ENCODE peak calls at places on chromosomes 11 and 22, in eight cellular contexts. R is cardiac muscle cell, E is ovary, S is retinal pigment epithelial cell, O is tibial nerve, J is fibroblast of lung, H is AG09309, D is right lobe of liver. W is an unnamed sample.

GRCh38 chr11:67117667-67118058 is 1.4 kb upstream of the KDM2A start:
- DNase-seq in R (no peak), E (peak), S (no peak), O (no peak), J (no peak), H (no peak), D (peak), W (peak)

GRCh38 chr11:128095459-128096096 is 491.8 kb downstream of the ETS1 start:
- DNase-seq in R (no peak), E (no peak), S (peak), O (no peak), J (peak), H (peak), D (no peak), W (no peak)

GRCh38 chr11:44611088-44611487 is 45.6 kb downstream of the CD82 start:
- DNase-seq in R (no peak), E (no peak), S (no peak), O (no peak), J (no peak), H (no peak), D (no peak), W (no peak)

GRCh38 chr11:120180571-120181445 is 30.0 kb upstream of the OAF start:
- DNase-seq in R (no peak), E (peak), S (peak), O (no peak), J (peak), H (no peak), D (peak), W (no peak)

GRCh38 chr22:27892811-27893210 is 26.2 kb downstream of the PITPNB start:
- DNase-seq in R (no peak), E (no peak), S (no peak), O (no peak), J (no peak), H (no peak), D (peak), W (no peak)

GRCh38 chr22:37943471-37944198 is 9.8 kb downstream of the C22orf23 start:
- DNase-seq in R (no peak), E (no peak), S (no peak), O (no peak), J (no peak), H (no peak), D (no peak), W (no peak)

GRCh38 chr11:131889760-131890620 is 519.6 kb downstream of the NTM start:
- DNase-seq in R (peak), E (no peak), S (no peak), O (no peak), J (peak), H (no peak), D (no peak), W (no peak)

GRCh38 chr11:1873048-1873812 is 18.5 kb downstream of the PRR33 start:
- DNase-seq in R (no peak), E (no peak), S (peak), O (no peak), J (peak), H (no peak), D (no peak), W (peak)

GRCh38 chr11:116539211-116539610 is 233.6 kb downstream of the BUD13 start:
- DNase-seq in R (no peak), E (no peak), S (no peak), O (no peak), J (no peak), H (no peak), D (peak), W (no peak)

GRCh38 chr11:94128746-94129504 is at the start of gene PANX1:
- DNase-seq in R (peak), E (peak), S (peak), O (peak), J (peak), H (no peak), D (peak), W (peak)

GRCh38 chr22:26763633-26764295 is 106.4 kb downstream of the MIAT start:
- DNase-seq in R (no peak), E (peak), S (peak), O (no peak), J (peak), H (peak), D (no peak), W (no peak)

GRCh38 chr11:75190652-75191329 is 39.9 kb downstream of the SLCO2B1 start:
- DNase-seq in R (no peak), E (no peak), S (no peak), O (no peak), J (no peak), H (no peak), D (no peak), W (no peak)

GRCh38 chr11:17736921-17737817 is 2.6 kb downstream of the KCNC1 start:
- DNase-seq in R (no peak), E (no peak), S (no peak), O (no peak), J (no peak), H (no peak), D (no peak), W (no peak)

GRCh38 chr22:49179175-49179574 is 648.5 kb downstream of the BRD1 start:
- DNase-seq in R (no peak), E (no peak), S (no peak), O (no peak), J (no peak), H (no peak), D (no peak), W (no peak)

GRCh38 chr11:91978747-91979146 is 245.9 kb upstream of the FAT3 start:
- DNase-seq in R (no peak), E (no peak), S (peak), O (no peak), J (no peak), H (no peak), D (no peak), W (no peak)

GRCh38 chr22:44037519-44038370 is 13.6 kb downstream of the PARVB start:
- DNase-seq in R (no peak), E (peak), S (peak), O (no peak), J (peak), H (peak), D (no peak), W (no peak)

GRCh38 chr11:73317373-73317772 is 9.3 kb downstream of the ARHGEF17 start:
- DNase-seq in R (no peak), E (peak), S (no peak), O (no peak), J (no peak), H (no peak), D (no peak), W (no peak)

GRCh38 chr11:14980854-14981253 is 8.7 kb upstream of the CALCA start:
- DNase-seq in R (no peak), E (no peak), S (peak), O (no peak), J (peak), H (peak), D (no peak), W (no peak)

DNA sequence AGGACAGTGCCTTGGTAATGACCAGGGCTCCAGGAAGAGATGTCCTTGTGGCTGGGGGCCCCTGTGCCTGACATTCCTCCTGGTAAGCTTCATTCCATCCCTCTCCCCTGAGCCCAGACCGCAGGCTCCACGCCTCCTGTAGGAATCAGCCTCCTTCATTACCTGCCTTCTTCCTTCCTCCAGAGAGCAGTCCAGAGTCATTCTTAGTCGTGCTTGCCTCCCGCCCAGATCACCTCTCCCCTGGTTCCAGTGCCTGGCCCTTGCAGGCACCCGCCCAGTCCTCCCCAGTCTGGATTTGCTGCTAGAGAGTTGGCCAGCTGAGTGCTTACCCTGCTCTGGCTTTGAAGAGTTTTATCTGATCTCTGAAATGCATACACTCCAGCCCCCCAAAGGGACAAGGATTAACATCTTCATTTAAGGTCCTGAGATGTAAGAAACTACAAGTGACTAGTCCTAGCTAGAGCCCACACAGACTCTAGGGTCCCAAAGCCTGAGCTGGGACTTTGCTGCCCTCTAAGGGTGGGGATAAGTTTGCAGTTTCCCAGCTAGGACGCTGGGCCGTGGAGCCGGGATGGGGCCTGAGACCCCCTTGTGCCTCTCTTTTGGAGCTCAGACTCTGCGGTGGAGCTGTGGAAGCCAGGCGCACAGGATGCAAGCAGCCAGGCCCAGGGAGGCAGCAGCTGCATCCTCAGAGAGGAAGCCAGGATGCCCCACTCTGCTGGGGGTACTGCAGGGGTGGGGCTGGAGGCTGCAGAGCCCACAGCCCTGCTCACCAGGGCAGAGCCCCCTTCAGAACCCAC is 1.6 kb downstream of the NR1H3 start:
- DNase-seq in R (peak), E (no peak), S (no peak), O (no peak), J (peak), H (no peak), D (no peak), W (peak)
- TF ChIP-seq CTCF in R (peak), E (no peak), S (peak), O (peak), J (peak), H (peak), D (peak), W (peak)

GRCh38 chr11:133402551-133402950 is 129.8 kb downstream of the OPCML start:
- DNase-seq in R (no peak), E (no peak), S (no peak), O (no peak), J (no peak), H (no peak), D (no peak), W (no peak)

GRCh38 chr11:133406493-133406892 is 125.8 kb downstream of the OPCML start:
- DNase-seq in R (no peak), E (no peak), S (no peak), O (no peak), J (no peak), H (no peak), D (no peak), W (no peak)

GRCh38 chr11:133399855-133400625 is 132.3 kb downstream of the OPCML start:
- DNase-seq in R (peak), E (no peak), S (no peak), O (no peak), J (no peak), H (no peak), D (no peak), W (no peak)

GRCh38 chr11:133408402-133408801 is 123.9 kb downstream of the OPCML start:
- DNase-seq in R (no peak), E (no peak), S (no peak), O (no peak), J (no peak), H (no peak), D (no peak), W (no peak)

GRCh38 chr11:133403900-133404299 is 128.4 kb downstream of the OPCML start:
- DNase-seq in R (no peak), E (no peak), S (no peak), O (no peak), J (no peak), H (no peak), D (no peak), W (no peak)
- TF ChIP-seq CTCF in R (no peak), E (no peak), S (no peak), O (no peak), J (no peak), H (no peak), D (no peak), W (peak)

DNA sequence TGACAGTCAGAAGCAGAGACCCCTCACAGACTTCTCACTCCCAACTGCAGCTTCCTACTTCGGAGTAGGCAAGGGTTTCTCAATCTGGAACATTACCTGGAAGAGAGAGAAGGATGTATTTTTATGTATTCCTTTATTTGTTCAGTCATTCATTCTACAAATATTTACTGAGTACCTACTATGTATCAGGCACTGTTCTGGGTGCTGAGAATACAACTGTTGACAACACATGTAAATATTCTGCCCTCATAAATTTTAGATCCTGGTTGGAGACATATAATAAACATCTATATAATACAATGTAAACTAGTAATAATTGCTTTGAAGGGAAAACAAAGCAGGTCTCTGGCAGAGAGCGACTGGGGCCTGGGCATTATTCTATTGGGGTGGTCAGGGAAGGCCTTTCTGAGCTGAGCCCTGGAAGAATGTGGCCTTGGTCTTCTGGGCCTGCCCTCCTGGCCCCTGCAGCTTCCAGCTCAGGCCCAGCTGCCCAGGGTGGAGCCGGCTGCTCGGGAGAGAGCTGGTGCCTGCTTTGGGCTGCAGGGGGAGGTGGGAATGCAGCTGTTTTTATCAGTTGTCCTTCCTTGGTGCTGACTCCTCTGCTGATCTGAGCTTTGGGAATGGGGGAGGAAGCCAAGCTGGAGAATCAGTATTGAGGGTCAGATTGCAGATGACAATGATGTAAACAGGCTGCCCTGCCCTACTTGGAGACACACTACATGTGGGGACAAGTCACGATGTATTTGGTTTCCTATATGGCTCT is 46.8 kb downstream of the PKNOX2 start:
- DNase-seq in R (peak), E (peak), S (no peak), O (no peak), J (peak), H (no peak), D (no peak), W (peak)
- TF ChIP-seq CTCF in R (no peak), E (no peak), S (no peak), O (no peak), J (no peak), H (no peak), D (no peak), W (no peak)

GRCh38 chr11:80502511-80502910 is 1061.7 kb upstream of the TENM4 start:
- DNase-seq in R (peak), E (no peak), S (no peak), O (no peak), J (no peak), H (no peak), D (no peak), W (no peak)
- TF ChIP-seq CTCF in R (no peak), E (no peak), S (peak), O (no peak), J (no peak), H (no peak), D (no peak), W (peak)

DNA sequence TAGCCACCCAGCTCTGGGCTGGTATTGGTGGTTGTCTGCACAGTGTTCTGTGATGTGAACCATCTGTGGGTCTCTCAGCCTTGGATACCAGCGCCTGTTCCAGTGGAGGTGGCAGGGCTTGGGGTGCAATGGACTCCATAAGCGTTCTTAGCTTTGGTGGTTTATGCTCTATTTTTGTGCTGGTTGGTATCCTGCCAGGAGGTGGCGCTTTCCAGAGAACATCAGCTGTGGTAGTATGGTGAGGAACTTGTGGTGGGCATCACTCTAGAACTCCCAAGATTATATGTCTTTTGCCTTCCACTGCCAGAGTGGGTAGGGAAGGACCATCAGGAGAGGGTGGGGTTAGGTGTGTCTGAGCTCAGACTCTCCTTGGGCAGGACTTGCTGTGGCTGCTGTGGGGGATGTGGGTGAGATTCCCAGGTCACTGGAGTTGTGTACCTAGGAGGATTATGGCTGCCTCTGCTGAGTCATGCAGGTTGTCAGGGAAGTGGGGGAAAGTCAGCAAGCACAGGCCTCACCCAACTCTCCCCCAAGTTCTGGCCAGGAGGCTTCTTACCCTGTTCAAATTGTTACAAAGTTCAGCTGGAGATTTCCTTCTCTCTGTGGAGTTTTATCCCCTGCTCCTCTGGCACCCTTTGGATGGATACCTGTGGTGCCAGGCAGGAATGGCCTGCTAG is 47.2 kb downstream of the MRGPRX2 start:
- DNase-seq in R (no peak), E (no peak), S (no peak), O (no peak), J (no peak), H (no peak), D (no peak), W (no peak)
- TF ChIP-seq CTCF in R (peak), E (no peak), S (peak), O (no peak), J (no peak), H (no peak), D (no peak), W (no peak)

W was measured in nephron progenitor cell.